ENCODE peak calls at places on chromosome 4, in ten cellular contexts. M, W, H, R, Z, B, S, T, K and J are unnamed samples.
A peak's percentile ranks its signal among the peaks of the same experiment; 100 is the strongest.

GRCh38 chr4:128844931-128845330 is 35.4 kb downstream of the JADE1 start:
- DNase-seq in Z (no peak), W (peak; percentile 72), H (no peak), R (peak; percentile 95), M (no peak), K (peak; percentile 66), T (no peak), S (no peak), B (no peak), J (no peak)

GRCh38 chr4:79224777-79225104 is 101.1 kb downstream of the NAA11 start:
- DNase-seq in T (no peak), K (no peak), R (no peak), M (no peak), S (no peak), W (no peak), Z (no peak), B (no peak), H (no peak), J (no peak)

GRCh38 chr4:8070751-8071718 is 87.6 kb downstream of the ABLIM2 start:
- DNase-seq in M (no peak), S (no peak), R (no peak), Z (no peak), B (no peak), H (no peak), T (no peak), W (no peak), K (no peak), J (no peak)

GRCh38 chr4:118918388-118918787 is 29.7 kb downstream of the SYNPO2 start:
- DNase-seq in B (no peak), W (peak; percentile 91), S (no peak), R (no peak), K (no peak), H (no peak), Z (no peak), M (peak; percentile 62), T (no peak), J (no peak)

GRCh38 chr4:131488772-131489171 is 1660.3 kb upstream of the PCDH10 start:
- DNase-seq in R (no peak), S (no peak), K (no peak), Z (no peak), H (no peak), M (no peak), B (no peak), W (no peak), T (no peak), J (no peak)

GRCh38 chr4:147831452-147832192 is 99.7 kb downstream of the ARHGAP10 start:
- DNase-seq in Z (no peak), K (no peak), R (peak; percentile 71), W (peak; percentile 94), M (peak; percentile 91), S (no peak), H (no peak), B (no peak), T (peak; percentile 40), J (no peak)

GRCh38 chr4:148215202-148215601 is 227.0 kb downstream of the NR3C2 start:
- DNase-seq in S (no peak), W (no peak), R (peak; percentile 49), H (no peak), T (no peak), K (no peak), B (no peak), Z (no peak), M (no peak), J (no peak)

GRCh38 chr4:94871644-94872305 is 114.0 kb downstream of the BMPR1B start:
- DNase-seq in T (no peak), S (no peak), Z (no peak), M (no peak), B (no peak), H (no peak), W (peak; percentile 12), R (no peak), K (no peak), J (no peak)

GRCh38 chr4:41399191-41399590 is 138.8 kb upstream of the LIMCH1 start:
- DNase-seq in Z (no peak), B (no peak), H (no peak), R (no peak), M (peak; percentile 54), K (no peak), T (no peak), W (no peak), S (no peak), J (no peak)

GRCh38 chr4:166014411-166014810 is 141.4 kb downstream of the TLL1 start:
- DNase-seq in H (no peak), T (no peak), W (peak; percentile 25), M (peak; percentile 75), S (no peak), B (no peak), K (no peak), Z (no peak), R (no peak), J (no peak)

GRCh38 chr4:102427599-102427998 is 73.6 kb upstream of the NFKB1 start:
- DNase-seq in H (no peak), R (no peak), K (no peak), Z (no peak), W (no peak), M (no peak), S (no peak), B (no peak), T (no peak), J (no peak)

GRCh38 chr4:8090312-8090711 is 68.3 kb downstream of the ABLIM2 start:
- DNase-seq in S (no peak), T (no peak), R (no peak), H (no peak), K (no peak), M (peak; percentile 79), W (peak; percentile 60), Z (no peak), B (no peak), J (no peak)

GRCh38 chr4:42262701-42263490 is 110.4 kb upstream of the BEND4 start:
- DNase-seq in K (no peak), Z (no peak), S (no peak), R (no peak), M (no peak), W (no peak), B (no peak), T (no peak), H (no peak), J (no peak)

GRCh38 chr4:114208747-114209146 is 229.3 kb upstream of the ARSJ start:
- DNase-seq in K (no peak), S (no peak), H (no peak), W (peak; percentile 60), T (no peak), B (no peak), Z (no peak), M (peak; percentile 10), R (no peak), J (no peak)

GRCh38 chr4:189592905-189593304 is 347.8 kb upstream of the FRG1 start:
- DNase-seq in S (no peak), H (no peak), K (no peak), B (no peak), Z (no peak), M (no peak), R (no peak), T (no peak), W (no peak), J (no peak)

GRCh38 chr4:74671074-74671698 is 123.1 kb downstream of the BTC start:
- DNase-seq in M (peak; percentile 87), T (peak; percentile 46), B (no peak), K (no peak), H (no peak), Z (peak; percentile 69), W (peak; percentile 91), S (peak; percentile 46), R (peak; percentile 44), J (no peak)

GRCh38 chr4:104693601-104694201 is 199.0 kb upstream of the CXXC4 start:
- DNase-seq in K (no peak), H (no peak), B (no peak), M (peak; percentile 42), Z (no peak), R (no peak), S (no peak), W (peak; percentile 27), T (no peak), J (no peak)
- TF ChIP-seq CTCF in K (peak; percentile 47), H (no peak), B (peak; percentile 58), M (peak; percentile 27), Z (no peak), R (peak; percentile 38), S (no peak), W (peak; percentile 29), T (no peak), J (no peak)

DNA sequence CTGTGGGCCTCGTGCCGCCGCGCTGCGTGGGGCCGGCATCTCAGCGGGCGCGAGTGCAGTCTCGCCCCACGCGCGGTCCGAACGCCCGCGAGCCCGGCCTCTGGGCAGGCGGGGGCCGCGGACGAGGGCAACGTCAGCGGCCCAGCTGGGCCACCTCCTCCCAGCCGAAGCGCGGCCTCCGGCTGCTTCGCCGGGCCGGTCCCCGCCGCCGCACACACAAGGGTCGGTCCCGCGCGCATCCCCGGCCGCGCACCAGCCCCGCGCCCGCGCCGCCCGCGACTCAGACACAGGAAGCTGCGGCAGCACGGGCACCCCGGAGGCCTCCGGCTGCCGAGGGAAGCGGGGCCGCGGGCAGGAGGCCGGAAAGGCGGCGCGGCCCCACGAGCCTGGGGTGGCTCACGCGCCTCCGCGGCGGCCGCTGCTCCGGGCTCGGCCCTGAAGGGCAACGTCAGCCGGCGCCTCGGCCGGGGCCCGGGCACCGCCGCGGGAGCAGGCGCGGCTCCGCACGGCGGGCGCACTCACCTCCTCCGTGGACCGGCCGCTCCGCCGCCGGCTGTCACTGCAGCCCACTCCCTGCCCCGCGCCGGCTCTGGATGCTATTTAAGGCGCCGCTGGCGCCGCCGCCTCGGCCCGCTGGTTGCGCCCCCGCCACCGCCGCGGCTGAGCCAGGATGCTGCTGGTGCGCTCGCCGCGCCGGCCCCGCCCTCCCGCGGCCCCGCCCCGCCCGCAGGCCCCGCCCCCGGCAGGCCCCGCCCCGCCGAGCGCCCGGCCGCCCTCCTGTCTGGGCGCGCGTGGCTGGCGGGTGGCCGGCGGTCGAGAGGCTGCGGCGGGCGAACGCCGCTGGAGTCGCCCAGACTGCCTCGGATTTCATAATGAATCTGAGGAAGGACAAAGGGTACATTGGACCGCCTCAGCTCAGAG is at the start of gene ACSL1:
- DNase-seq in M (peak; percentile 65), H (peak; percentile 97), W (peak; percentile 66), T (peak; percentile 81), S (peak; percentile 78), R (peak; percentile 84), K (peak; percentile 88), B (peak; percentile 79), Z (peak; percentile 75), J (peak; percentile 91)
- TF ChIP-seq CTCF in M (no peak), H (no peak), W (no peak), T (no peak), S (no peak), R (no peak), K (no peak), B (peak; percentile 32), Z (no peak), J (no peak)

DNA sequence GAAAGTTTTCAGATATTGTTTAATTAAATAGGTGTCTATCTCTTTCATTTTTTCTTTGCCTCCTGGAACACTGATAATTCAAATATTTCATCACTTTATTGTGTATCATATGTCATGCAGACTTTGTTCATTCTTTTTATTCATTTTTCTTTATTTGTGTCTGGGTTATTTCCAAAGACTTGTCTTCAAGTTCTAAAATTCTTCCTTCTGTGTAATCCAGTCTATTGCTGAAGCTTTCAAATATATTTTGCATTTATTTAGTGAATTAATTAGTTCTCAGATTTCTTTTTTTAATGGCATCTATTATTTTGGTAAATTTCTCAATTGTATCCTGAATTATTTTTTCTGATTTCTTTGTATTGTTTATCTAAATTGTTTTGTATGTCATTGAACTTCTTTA is 70.1 kb downstream of the ZNF330 start:
- DNase-seq in B (no peak), S (no peak), H (no peak), R (no peak), W (no peak), K (no peak), Z (no peak), T (no peak), M (no peak), J (no peak)
- TF ChIP-seq CTCF in B (no peak), S (no peak), H (no peak), R (no peak), W (no peak), K (no peak), Z (no peak), T (no peak), M (no peak), J (no peak)

GRCh38 chr4:3880595-3881120 is 114.5 kb downstream of the ADRA2C start:
- DNase-seq in M (peak; percentile 71), T (peak; percentile 69), W (peak; percentile 56), H (peak; percentile 93), S (peak; percentile 72), B (peak; percentile 87), K (peak; percentile 71), Z (peak; percentile 93), R (peak; percentile 75), J (peak; percentile 89)
- TF ChIP-seq CTCF in M (peak; percentile 69), T (peak; percentile 60), W (peak; percentile 59), H (peak; percentile 77), S (peak; percentile 52), B (peak; percentile 86), K (peak; percentile 73), Z (peak; percentile 57), R (peak; percentile 90), J (peak; percentile 73)